ENCODE peak calls at places on chromosomes 11 and 22, in eight cellular contexts. W, C, R, M, L, Y, K and X are unnamed samples.

GRCh38 chr11:117395476-117395875 is 67.8 kb downstream of the CEP164 start:
- DNase-seq in Y (no peak), C (no peak), W (no peak), M (no peak), R (no peak), L (no peak), K (no peak), X (no peak)

GRCh38 chr11:88174627-88175003 is 628 bp downstream of the RAB38 start:
- DNase-seq in L (peak), Y (peak), W (peak), K (peak), M (peak), R (peak), C (peak), X (peak)

GRCh38 chr11:94504689-94505293 is 7.5 kb upstream of the C11orf97 start:
- DNase-seq in R (no peak), M (peak), K (no peak), W (peak), Y (peak), C (peak), L (peak), X (peak)

GRCh38 chr11:1879941-1880720 is 11.6 kb downstream of the PRR33 start:
- DNase-seq in C (peak), Y (peak), K (peak), W (peak), L (no peak), R (no peak), M (no peak), X (peak)

GRCh38 chr11:131688056-131688693 is 317.8 kb downstream of the NTM start:
- DNase-seq in L (peak), W (peak), C (peak), Y (peak), R (no peak), M (peak), K (peak), X (peak)

GRCh38 chr22:45296628-45297297 is 12.0 kb downstream of the UPK3A start:
- DNase-seq in M (no peak), W (no peak), L (no peak), C (no peak), R (no peak), K (no peak), Y (no peak), X (no peak)

GRCh38 chr11:23023319-23023718 is 163.0 kb upstream of the CCDC179 start:
- DNase-seq in W (no peak), M (no peak), L (no peak), R (no peak), K (no peak), C (no peak), Y (no peak), X (no peak)

GRCh38 chr11:108115495-108116140 is 5.7 kb upstream of the ACAT1 start:
- DNase-seq in W (peak), Y (peak), C (peak), M (peak), R (peak), K (peak), L (peak), X (peak)

GRCh38 chr11:124934862-124935547 is 842 bp downstream of the HEPACAM start:
- DNase-seq in W (peak), R (no peak), Y (peak), L (no peak), K (no peak), C (peak), M (peak), X (peak)

GRCh38 chr22:27804683-27805297 is 3.2 kb upstream of the MN1 start:
- DNase-seq in C (peak), K (peak), Y (peak), W (peak), L (peak), M (peak), R (no peak), X (peak)

GRCh38 chr11:65274734-65275682 is 13.2 kb downstream of the POLA2 start:
- DNase-seq in K (peak), W (peak), L (peak), R (peak), M (peak), C (peak), Y (peak), X (peak)

GRCh38 chr22:29344137-29344536 is 28.6 kb upstream of the RASL10A start:
- DNase-seq in M (no peak), R (no peak), C (peak), Y (peak), W (peak), L (peak), K (peak), X (peak)

GRCh38 chr22:22974795-22975580 is 87.4 kb downstream of the IGLL5 start:
- DNase-seq in R (no peak), Y (no peak), K (no peak), W (no peak), C (no peak), L (no peak), M (no peak), X (no peak)

GRCh38 chr11:77865805-77866204 is 44.9 kb downstream of the AAMDC start:
- DNase-seq in C (peak), R (no peak), W (peak), L (peak), Y (no peak), M (no peak), K (no peak), X (peak)

GRCh38 chr11:76205252-76206076 is 838 bp downstream of the WNT11 start:
- DNase-seq in M (no peak), W (no peak), K (no peak), L (peak), R (no peak), C (no peak), Y (no peak), X (no peak)
- H3K4me3 ChIP-seq in M (peak), W (peak), K (peak), L (peak), R (no peak), C (no peak), Y (no peak), X (no peak)

DNA sequence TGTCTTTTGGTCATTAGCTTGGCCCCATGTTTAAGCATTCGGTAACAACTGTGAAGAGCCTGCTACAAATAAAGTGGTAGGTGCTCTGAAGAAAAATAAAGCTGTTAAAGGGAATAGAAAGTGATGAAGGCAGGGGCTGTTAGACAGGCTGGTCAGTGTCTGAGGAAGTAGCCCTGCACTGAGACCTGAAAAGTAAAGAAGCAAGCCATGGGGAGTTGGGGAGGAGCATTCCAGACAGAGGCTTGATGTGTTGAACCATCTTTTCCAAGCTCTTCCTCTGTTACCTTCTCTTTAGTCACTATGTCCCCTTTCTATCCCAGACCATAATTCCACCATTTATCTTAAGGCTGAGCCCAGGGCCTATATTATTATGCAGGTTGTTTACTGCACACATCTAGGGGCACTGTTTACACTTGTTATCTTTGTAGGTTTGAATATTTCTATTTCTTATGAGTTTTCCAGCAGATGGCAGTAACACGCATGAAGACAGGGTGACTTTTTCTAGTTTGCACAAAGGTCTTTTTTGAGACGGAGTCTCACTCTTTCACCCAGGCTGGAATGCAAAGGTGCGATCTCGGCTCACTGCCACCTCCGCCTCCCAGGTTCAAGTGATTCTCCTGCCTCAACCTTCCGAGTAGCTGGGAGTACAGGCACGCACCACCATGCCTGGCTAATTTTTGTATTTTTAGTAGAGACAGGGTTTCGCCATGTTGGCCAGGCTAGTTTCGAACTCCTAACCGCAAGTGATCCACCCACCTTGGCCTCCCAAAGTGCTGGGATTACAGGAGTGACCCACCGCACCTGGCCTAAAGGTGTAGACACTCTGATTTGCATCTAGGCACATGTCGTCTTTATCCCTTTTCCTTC is 23.0 kb downstream of the ZFTA start:
- DNase-seq in K (no peak), W (peak), L (peak), M (no peak), C (no peak), R (no peak), Y (peak), X (no peak)
- TF ChIP-seq CTCF in K (no peak), W (peak), L (peak), M (no peak), C (peak), R (no peak), Y (peak), X (peak)

DNA sequence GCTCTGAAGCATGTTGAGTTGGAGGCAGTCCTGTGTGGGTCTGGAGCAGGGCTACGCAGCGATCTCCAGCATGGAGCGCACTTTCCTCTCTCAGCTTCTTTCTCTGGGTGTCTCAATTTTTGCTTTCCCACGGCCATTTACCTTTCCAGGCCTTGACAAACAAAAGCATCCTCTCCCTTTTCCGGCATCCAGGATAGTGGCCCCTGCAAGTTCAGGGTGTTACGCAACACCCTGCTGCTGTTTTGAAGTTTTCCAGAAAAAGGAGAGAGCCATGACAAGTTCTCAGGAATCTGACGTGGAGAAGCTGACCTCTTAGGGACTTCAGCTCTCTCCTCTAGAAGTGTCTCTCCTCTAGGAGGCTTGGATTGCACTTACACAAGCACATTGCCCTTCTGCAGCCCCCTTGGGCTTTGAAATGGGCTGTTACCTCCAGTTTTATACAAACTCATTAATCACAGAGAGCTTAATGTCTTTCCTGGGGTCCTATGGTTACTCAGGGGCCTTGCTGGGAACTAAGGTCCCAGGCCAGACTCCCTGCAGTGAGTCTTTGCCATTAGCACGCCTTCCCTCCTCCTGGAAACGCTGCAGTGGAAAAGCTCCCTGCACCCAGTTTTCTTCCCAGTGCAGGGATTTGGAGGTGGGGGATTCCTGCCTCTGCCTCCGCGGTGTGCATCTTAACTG is 80.2 kb downstream of the BARX2 start:
- DNase-seq in C (peak), Y (no peak), R (no peak), W (no peak), L (no peak), K (no peak), M (no peak), X (no peak)
- H3K4me3 ChIP-seq in C (no peak), Y (no peak), R (no peak), W (no peak), L (no peak), K (no peak), M (no peak), X (no peak)

GRCh38 chr11:72418834-72419560 is 15.3 kb downstream of the CLPB start:
- DNase-seq in R (no peak), M (no peak), Y (no peak), C (no peak), W (no peak), L (no peak), K (no peak), X (no peak)
- TF ChIP-seq CTCF in R (no peak), M (peak), Y (no peak), C (no peak), W (no peak), L (peak), K (no peak), X (no peak)

GRCh38 chr11:116348226-116348625 is 424.6 kb downstream of the BUD13 start:
- DNase-seq in Y (no peak), W (no peak), C (no peak), K (no peak), L (no peak), M (no peak), R (peak), X (no peak)
- H3K4me3 ChIP-seq in Y (no peak), W (no peak), C (no peak), K (no peak), L (no peak), M (no peak), R (no peak), X (no peak)